ENCODE peak calls at places on chromosome 17, in nine cellular contexts. Y, I, K, V, J, S, A, M and N are unnamed samples.

GRCh38 chr17:74431568-74432483 is at the start of gene GPRC5C:
- DNase-seq in Y (peak; percentile 91), I (no peak), K (peak; percentile 46), V (peak; percentile 79), J (no peak), S (peak; percentile 89), A (peak; percentile 96), M (peak; percentile 84), N (peak; percentile 82)

GRCh38 chr17:58284613-58285421 is 4.1 kb upstream of the MPO start:
- DNase-seq in Y (no peak), I (no peak), K (no peak), V (no peak), J (no peak), S (no peak), A (no peak), M (no peak), N (no peak)

GRCh38 chr17:27526603-27527002 is 70.4 kb downstream of the KSR1 start:
- DNase-seq in Y (no peak), I (no peak), K (peak; percentile 61), V (peak; percentile 41), J (peak; percentile 55), S (peak; percentile 84), A (peak; percentile 44), M (peak; percentile 77), N (peak; percentile 48)

GRCh38 chr17:75364078-75364477 is 41.4 kb downstream of the GRB2 start:
- DNase-seq in Y (no peak), I (no peak), K (peak; percentile 92), V (no peak), J (peak; percentile 81), S (no peak), A (no peak), M (no peak), N (no peak)

GRCh38 chr17:29574732-29575510 is 6.4 kb downstream of the TP53I13 start:
- DNase-seq in Y (peak; percentile 75), I (no peak), K (no peak), V (peak; percentile 15), J (no peak), S (peak; percentile 75), A (peak; percentile 84), M (no peak), N (no peak)

GRCh38 chr17:67608691-67609090 is 109.0 kb upstream of the NOL11 start:
- DNase-seq in Y (no peak), I (no peak), K (peak; percentile 66), V (no peak), J (peak; percentile 67), S (no peak), A (no peak), M (no peak), N (no peak)

GRCh38 chr17:12982224-12982623 is 35.6 kb downstream of the ELAC2 start:
- DNase-seq in Y (no peak), I (no peak), K (no peak), V (no peak), J (no peak), S (no peak), A (no peak), M (peak; percentile 12), N (no peak)

GRCh38 chr17:67377727-67378443 is 804 bp downstream of the PITPNC1 start:
- DNase-seq in Y (peak; percentile 85), I (peak; percentile 47), K (peak; percentile 51), V (peak; percentile 60), J (peak; percentile 38), S (peak; percentile 91), A (peak; percentile 58), M (peak; percentile 65), N (peak; percentile 58)

GRCh38 chr17:57501016-57501415 is 244.1 kb downstream of the CCDC182 start:
- DNase-seq in Y (no peak), I (no peak), K (no peak), V (no peak), J (no peak), S (no peak), A (no peak), M (no peak), N (no peak)

GRCh38 chr17:78034429-78035091 is 76.1 kb downstream of the TNRC6C start:
- DNase-seq in Y (no peak), I (no peak), K (peak; percentile 41), V (no peak), J (peak; percentile 34), S (no peak), A (no peak), M (no peak), N (no peak)

GRCh38 chr17:31248986-31249385 is 48.1 kb downstream of the OMG start:
- DNase-seq in Y (no peak), I (no peak), K (peak; percentile 90), V (no peak), J (peak; percentile 70), S (no peak), A (no peak), M (no peak), N (no peak)

GRCh38 chr17:76791053-76791980 is 53.4 kb downstream of the MFSD11 start:
- DNase-seq in Y (peak; percentile 57), I (no peak), K (peak; percentile 80), V (no peak), J (peak; percentile 83), S (no peak), A (no peak), M (peak; percentile 68), N (peak; percentile 46)

GRCh38 chr17:38701504-38702165 is 3.4 kb upstream of the MLLT6 start:
- DNase-seq in Y (no peak), I (no peak), K (peak; percentile 26), V (no peak), J (peak; percentile 32), S (no peak), A (peak; percentile 55), M (peak; percentile 95), N (peak; percentile 77)

GRCh38 chr17:76091526-76092285 is 11.9 kb downstream of the EXOC7 start:
- DNase-seq in Y (peak; percentile 35), I (no peak), K (no peak), V (no peak), J (no peak), S (peak; percentile 40), A (no peak), M (peak; percentile 26), N (no peak)

GRCh38 chr17:56109811-56110210 is 43.5 kb upstream of the ANKFN1 start:
- DNase-seq in Y (no peak), I (no peak), K (no peak), V (no peak), J (no peak), S (no peak), A (no peak), M (no peak), N (no peak)

GRCh38 chr17:64161380-64161779 is 31.4 kb upstream of the ERN1 start:
- DNase-seq in Y (no peak), I (no peak), K (no peak), V (no peak), J (no peak), S (no peak), A (no peak), M (no peak), N (no peak)

GRCh38 chr17:15291674-15292361 is 26.7 kb upstream of the PMP22 start:
- DNase-seq in Y (no peak), I (no peak), K (peak; percentile 88), V (peak; percentile 22), J (peak; percentile 64), S (no peak), A (no peak), M (no peak), N (no peak)

DNA sequence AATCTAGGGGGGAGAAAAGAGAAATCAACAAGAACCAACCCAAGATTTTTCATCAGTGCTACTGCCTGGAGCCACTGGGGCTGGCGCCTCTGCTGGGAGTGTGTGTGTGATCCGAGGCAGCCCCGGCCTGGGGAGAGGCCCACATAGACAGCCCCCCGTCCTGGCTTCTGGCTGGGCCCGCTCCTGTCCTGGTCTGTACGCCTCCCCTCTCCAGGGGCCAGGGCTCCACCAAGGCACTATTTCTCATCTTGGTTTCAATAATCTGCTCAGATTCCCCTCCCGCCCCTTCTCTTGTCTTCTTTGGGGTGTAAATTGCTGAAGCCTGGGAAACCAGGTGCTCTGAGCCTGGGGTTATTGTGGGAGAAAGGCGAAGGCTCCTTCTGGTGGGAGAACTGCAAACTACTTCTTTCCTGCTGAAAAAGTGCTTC is 7.8 kb downstream of the BAHCC1 start:
- DNase-seq in Y (no peak), I (no peak), K (no peak), V (no peak), J (no peak), S (no peak), A (no peak), M (no peak), N (no peak)
- TF ChIP-seq CTCF in Y (no peak), I (peak; percentile 9), K (peak; percentile 15), V (no peak), J (peak; percentile 23), S (no peak), A (no peak), M (no peak), N (no peak)

DNA sequence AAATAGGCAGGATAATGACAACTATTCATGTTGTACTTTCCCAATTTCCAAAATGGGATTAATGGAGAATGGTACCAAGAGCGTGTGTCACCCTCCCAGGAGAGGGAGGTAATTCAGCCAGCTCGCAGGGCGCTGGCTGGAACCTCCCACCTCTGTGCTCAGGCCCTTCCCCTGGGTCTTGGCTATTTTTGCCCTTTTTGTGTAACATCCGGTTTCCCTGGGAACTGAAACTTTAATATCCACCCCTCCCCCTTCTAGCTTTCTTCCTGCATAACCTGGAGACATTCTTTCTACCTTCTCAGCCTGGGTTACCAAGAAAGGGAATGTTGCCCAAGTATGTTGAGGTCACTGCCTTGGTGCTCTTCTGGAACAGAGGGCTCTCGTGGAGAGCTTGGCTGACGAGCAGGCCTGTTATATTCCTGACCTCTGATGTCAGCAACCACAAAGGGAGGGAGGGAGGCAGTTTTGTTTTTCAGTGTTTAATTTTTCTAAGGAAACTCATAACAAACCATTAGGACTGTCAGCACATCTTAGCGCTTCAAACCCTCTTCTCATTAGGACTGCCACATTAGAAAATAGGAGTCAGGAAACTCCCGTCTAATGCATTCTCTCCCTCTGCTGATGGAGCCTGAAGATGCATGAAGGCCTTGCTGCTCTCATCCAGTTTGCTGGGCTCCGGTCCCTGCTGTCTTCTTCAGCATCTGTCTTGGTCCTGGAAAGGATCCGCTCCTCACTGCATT is 25.6 kb downstream of the ITGB3 start:
- DNase-seq in Y (no peak), I (no peak), K (peak; percentile 99), V (peak; percentile 66), J (peak; percentile 98), S (no peak), A (no peak), M (no peak), N (peak; percentile 82)
- TF ChIP-seq CTCF in Y (no peak), I (no peak), K (peak; percentile 16), V (no peak), J (peak; percentile 28), S (no peak), A (no peak), M (no peak), N (no peak)

DNA sequence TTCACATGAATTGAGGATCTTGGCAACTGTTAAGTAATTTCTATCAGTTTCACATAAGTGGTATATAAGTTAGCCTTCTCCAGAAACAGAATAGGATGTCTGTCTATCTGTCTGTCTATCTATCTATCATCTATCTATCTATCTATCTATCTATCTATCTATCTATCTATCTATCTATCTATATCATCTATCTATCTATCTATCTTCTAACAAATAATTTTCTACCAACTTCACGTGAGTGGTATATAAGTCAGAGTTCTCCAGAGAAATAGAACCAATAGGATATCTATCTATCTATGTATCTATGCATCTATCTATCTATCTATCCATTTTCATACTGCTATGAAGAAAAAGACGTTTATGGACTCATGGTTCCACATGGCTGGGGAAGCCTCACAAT is 11.4 kb upstream of the SPACA3 start:
- DNase-seq in Y (no peak), I (no peak), K (no peak), V (no peak), J (no peak), S (no peak), A (no peak), M (no peak), N (no peak)
- TF ChIP-seq CTCF in Y (no peak), I (no peak), K (no peak), V (no peak), J (no peak), S (no peak), A (no peak), M (no peak), N (no peak)

GRCh38 chr17:79168486-79169055 is 93.9 kb downstream of the ENGASE start:
- DNase-seq in Y (no peak), I (no peak), K (no peak), V (no peak), J (no peak), S (no peak), A (no peak), M (no peak), N (no peak)
- TF ChIP-seq CTCF in Y (no peak), I (no peak), K (no peak), V (no peak), J (no peak), S (no peak), A (no peak), M (no peak), N (no peak)